ENCODE peak calls at places on chromosomes 4 and X, in five cellular contexts. O, K, S, D and G are unnamed samples. For H3K4me1, the result is how much of the 10 kb centered on the place peaks cover.

GRCh38 chr4:89427765-89428164 is 120.2 kb upstream of the GPRIN3 start:
- DNase-seq in O (no peak), K (no peak), S (no peak), D (no peak), G (no peak)

GRCh38 chr4:22712105-22712504 is 19.4 kb downstream of the GBA3 start:
- DNase-seq in O (no peak), K (no peak), S (no peak), D (no peak), G (no peak)

GRCh38 chr4:134865675-134866074 is 664.1 kb upstream of the PABPC4L start:
- DNase-seq in O (no peak), K (no peak), S (no peak), D (no peak), G (no peak)

GRCh38 chr4:1571986-1572385 is 112.1 kb downstream of the FAM53A start:
- DNase-seq in O (no peak), K (no peak), S (no peak), D (no peak), G (no peak)

GRCh38 chr4:15906024-15906443 is 32.5 kb downstream of the FGFBP1 start:
- DNase-seq in O (peak), K (no peak), S (no peak), D (no peak), G (peak)

GRCh38 chrX:2508648-2509335 is 8.0 kb upstream of the DHRSX start:
- DNase-seq in O (no peak), K (no peak), S (no peak), D (no peak), G (peak)

GRCh38 chr4:92232566-92232965 is 71.2 kb upstream of the GRID2 start:
- DNase-seq in O (no peak), K (no peak), S (no peak), D (no peak), G (no peak)

GRCh38 chrX:126785539-126785938 is 34.0 kb upstream of the PRR32 start:
- DNase-seq in O (no peak), K (no peak), S (no peak), D (no peak), G (no peak)

GRCh38 chr4:57070461-57070860 is 39.7 kb downstream of the IGFBP7 start:
- DNase-seq in O (no peak), K (no peak), S (no peak), D (no peak), G (no peak)

GRCh38 chr4:57073559-57073958 is 36.6 kb downstream of the IGFBP7 start:
- DNase-seq in O (no peak), K (no peak), S (no peak), D (no peak), G (no peak)

GRCh38 chr4:57074753-57075152 is 35.4 kb downstream of the IGFBP7 start:
- DNase-seq in O (no peak), K (no peak), S (no peak), D (no peak), G (no peak)

GRCh38 chr4:57068237-57068981 is 41.8 kb downstream of the IGFBP7 start:
- DNase-seq in O (no peak), K (no peak), S (no peak), D (no peak), G (no peak)

GRCh38 chr4:57071340-57071739 is 38.8 kb downstream of the IGFBP7 start:
- DNase-seq in O (no peak), K (no peak), S (no peak), D (no peak), G (no peak)
- H3K4me1 ChIP-seq in O (under half), K (under half), S (under half), D (under half), G (under half)

GRCh38 chr4:128590773-128591172 is 218.7 kb upstream of the JADE1 start:
- DNase-seq in O (no peak), K (no peak), S (no peak), D (peak), G (no peak)

GRCh38 chr4:128590034-128590740 is 219.3 kb upstream of the JADE1 start:
- DNase-seq in O (no peak), K (no peak), S (no peak), D (no peak), G (no peak)

GRCh38 chr4:128589384-128589957 is 220.0 kb upstream of the JADE1 start:
- DNase-seq in O (no peak), K (no peak), S (no peak), D (no peak), G (no peak)

GRCh38 chr4:128583753-128584712 is 225.5 kb upstream of the JADE1 start:
- DNase-seq in O (no peak), K (no peak), S (no peak), D (no peak), G (no peak)

DNA sequence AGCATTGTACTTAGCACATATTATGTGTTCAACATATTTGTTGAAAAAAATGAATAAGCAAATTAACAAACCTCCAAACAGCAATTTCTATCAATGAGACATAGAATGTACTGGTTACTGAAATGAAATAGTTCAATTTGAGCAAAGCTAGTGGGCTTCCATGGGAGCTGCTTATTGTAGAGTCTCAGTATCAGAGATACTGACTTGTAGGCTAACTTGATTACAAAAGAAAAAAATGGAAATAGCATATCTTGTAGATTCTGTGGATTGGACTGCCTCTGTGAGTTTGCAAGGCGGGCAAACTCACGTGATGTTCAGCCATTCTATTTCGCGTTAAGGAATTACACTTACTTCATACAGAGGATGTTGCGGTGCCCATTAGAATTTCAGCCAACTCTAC is 222.1 kb upstream of the JADE1 start:
- DNase-seq in O (no peak), K (no peak), S (no peak), D (no peak), G (no peak)
- H3K4me1 ChIP-seq in O (under half), K (under half), S (under half), D (under half), G (under half)

DNA sequence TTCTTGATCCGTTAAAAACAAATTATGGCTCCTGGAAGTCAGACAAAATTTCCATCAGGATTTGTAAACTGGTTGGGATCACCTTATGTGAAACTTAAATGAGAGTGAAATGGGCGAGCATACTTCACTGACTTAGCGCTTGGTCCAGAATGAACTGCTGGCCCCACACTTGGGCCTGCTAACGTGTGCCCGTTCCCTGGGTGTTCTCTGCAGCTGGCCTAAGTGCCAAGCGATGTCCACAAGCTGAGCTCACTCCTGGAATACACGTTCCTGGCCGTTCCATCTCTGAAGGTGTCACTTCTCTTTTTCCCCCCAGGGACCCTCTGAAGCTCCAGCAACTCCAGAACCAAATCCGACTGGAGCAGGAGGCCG is 132.7 kb downstream of the CBR4 start:
- DNase-seq in O (no peak), K (no peak), S (no peak), D (no peak), G (no peak)
- H3K4me1 ChIP-seq in O (under half), K (under half), S (under half), D (under half), G (under half)

DNA sequence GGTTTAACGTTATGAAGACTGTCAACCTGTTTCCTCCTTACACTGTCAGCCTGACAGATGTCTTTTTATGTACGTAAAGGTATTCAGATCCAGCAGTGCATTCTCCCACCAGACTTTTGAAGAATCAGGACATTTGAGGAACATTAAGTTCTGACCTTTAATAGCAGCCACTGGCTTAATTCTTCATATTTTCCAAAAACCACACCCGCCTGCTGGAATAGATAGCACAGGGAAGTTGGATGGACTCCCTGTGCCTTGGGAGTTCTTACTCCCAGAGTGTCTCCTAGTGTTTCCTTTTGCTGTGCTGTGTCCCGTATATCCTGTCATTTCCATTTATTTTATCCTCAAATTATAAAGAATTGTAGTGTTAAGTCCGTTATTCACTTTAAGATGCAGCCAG is 94.5 kb downstream of the AFF1 start:
- DNase-seq in O (no peak), K (no peak), S (no peak), D (peak), G (no peak)
- H3K4me1 ChIP-seq in O (half or more), K (under half), S (half or more), D (half or more), G (under half)

GRCh38 chr4:113574636-113575103 is 186.9 kb downstream of the CAMK2D start:
- DNase-seq in O (peak), K (no peak), S (no peak), D (no peak), G (no peak)

GRCh38 chr4:113575391-113575790 is 186.1 kb downstream of the CAMK2D start:
- DNase-seq in O (no peak), K (no peak), S (no peak), D (no peak), G (no peak)

GRCh38 chr4:113576947-113577678 is 184.4 kb downstream of the CAMK2D start:
- DNase-seq in O (no peak), K (no peak), S (no peak), D (no peak), G (no peak)

DNA sequence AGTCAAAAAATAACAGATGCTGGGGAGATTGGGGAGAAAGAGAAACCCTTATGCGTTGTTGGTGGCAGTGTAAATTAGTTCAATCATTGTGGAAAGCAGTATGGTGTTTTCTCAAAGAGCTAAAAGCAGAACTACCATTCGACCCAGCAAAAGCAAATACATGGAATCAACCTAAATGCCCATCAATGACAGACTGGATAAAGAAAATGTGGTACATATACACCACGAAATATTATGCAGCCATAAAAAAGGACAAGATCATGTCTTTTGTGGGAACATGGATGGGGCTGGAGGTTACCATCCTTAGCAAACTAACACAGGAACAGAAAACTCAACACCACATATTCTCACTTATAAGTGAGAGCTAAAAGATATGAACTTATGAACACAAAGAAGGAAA is 188.9 kb downstream of the CAMK2D start:
- DNase-seq in O (no peak), K (no peak), S (no peak), D (no peak), G (no peak)
- H3K4me1 ChIP-seq in O (under half), K (under half), S (under half), D (under half), G (under half)

DNA sequence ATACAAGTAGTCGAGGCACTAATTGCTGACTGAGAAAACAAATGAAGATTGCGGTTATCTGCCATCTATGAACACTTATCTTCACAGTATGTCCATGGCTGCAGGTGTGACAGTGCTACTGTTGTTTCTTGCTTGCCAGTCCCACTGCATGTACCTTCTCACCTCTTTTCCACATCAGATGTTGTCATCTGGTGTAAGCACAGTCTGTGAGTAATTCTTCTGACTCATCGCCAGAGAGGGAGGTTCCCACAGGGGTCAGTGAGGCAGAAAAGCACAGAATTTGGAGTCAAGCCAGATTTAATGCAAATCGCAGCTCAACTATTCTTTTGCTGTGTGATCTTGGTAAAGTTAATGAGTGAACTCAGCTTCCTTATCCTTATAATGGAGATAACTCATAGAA is 144.4 kb downstream of the GLRA2 start:
- DNase-seq in O (peak), K (no peak), S (no peak), D (no peak), G (no peak)
- H3K4me1 ChIP-seq in O (under half), K (under half), S (under half), D (under half), G (under half)

GRCh38 chr4:139917896-139918295 is 236.1 kb downstream of the MAML3 start:
- DNase-seq in O (no peak), K (no peak), S (no peak), D (no peak), G (no peak)

GRCh38 chr4:139918994-139919393 is 235.0 kb downstream of the MAML3 start:
- DNase-seq in O (no peak), K (no peak), S (no peak), D (no peak), G (no peak)

GRCh38 chr4:139920552-139920951 is 233.4 kb downstream of the MAML3 start:
- DNase-seq in O (no peak), K (no peak), S (no peak), D (no peak), G (no peak)

GRCh38 chr4:139919513-139919912 is 234.5 kb downstream of the MAML3 start:
- DNase-seq in O (no peak), K (no peak), S (no peak), D (no peak), G (no peak)

DNA sequence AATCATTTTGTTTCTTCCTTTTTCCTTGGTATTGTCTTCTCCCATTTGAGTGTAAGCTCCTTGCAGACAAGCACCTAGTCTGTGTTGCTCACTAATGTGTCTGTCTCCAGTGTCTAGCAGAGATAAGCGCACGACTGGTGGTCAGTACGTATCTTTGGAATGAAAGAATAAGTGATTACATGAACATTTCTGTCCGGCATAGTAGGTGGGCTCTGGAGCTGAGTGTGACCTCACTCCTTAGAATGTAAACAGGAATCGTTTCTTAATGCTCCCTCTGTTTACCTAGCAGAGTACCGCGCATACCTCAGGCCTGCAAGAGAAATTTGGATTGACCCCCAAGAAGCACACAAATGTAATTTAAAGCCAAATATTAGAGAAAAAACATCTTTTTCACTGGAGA is 235.4 kb downstream of the MAML3 start:
- DNase-seq in O (no peak), K (no peak), S (no peak), D (no peak), G (no peak)
- H3K4me1 ChIP-seq in O (under half), K (under half), S (under half), D (half or more), G (under half)

GRCh38 chr4:6273661-6273990 is 4.0 kb downstream of the WFS1 start:
- DNase-seq in O (no peak), K (no peak), S (no peak), D (no peak), G (no peak)

GRCh38 chr4:6272863-6273660 is 3.4 kb downstream of the WFS1 start:
- DNase-seq in O (peak), K (no peak), S (no peak), D (peak), G (no peak)

GRCh38 chr4:6275898-6276563 is 6.4 kb downstream of the WFS1 start:
- DNase-seq in O (peak), K (no peak), S (no peak), D (no peak), G (no peak)

GRCh38 chr4:6277139-6277802 is 7.6 kb downstream of the WFS1 start:
- DNase-seq in O (no peak), K (no peak), S (peak), D (peak), G (no peak)

GRCh38 chr4:6275351-6275750 is 5.7 kb downstream of the WFS1 start:
- DNase-seq in O (no peak), K (no peak), S (no peak), D (no peak), G (no peak)
- H3K4me1 ChIP-seq in O (half or more), K (under half), S (under half), D (under half), G (half or more)